ENCODE peak calls at places on chromosomes 12 and 14, in five cellular contexts. One of them, this sample, is unnamed. For H3K36me3, the result is how much of the 10 kb centered on the place peaks cover.

GRCh38 chr12:1197264-1198018 is 206.4 kb downstream of the ERC1 start:
- DNase-seq in brain microvascular endothelial cell: peak
- DNase-seq in fibroblast of lung: no peak
- DNase-seq in left ventricle myocardium inferior: no peak
- DNase-seq in ovary: no peak
- DNase-seq in this sample: no peak

GRCh38 chr12:112239020-112239419 is 113.7 kb downstream of the TRAFD1 start:
- DNase-seq in brain microvascular endothelial cell: no peak
- DNase-seq in fibroblast of lung: no peak
- DNase-seq in left ventricle myocardium inferior: no peak
- DNase-seq in ovary: no peak
- DNase-seq in this sample: no peak

GRCh38 chr12:58066296-58066695 is 124.9 kb downstream of the ATP23 start:
- DNase-seq in brain microvascular endothelial cell: no peak
- DNase-seq in fibroblast of lung: no peak
- DNase-seq in left ventricle myocardium inferior: no peak
- DNase-seq in ovary: no peak
- DNase-seq in this sample: no peak

GRCh38 chr14:99120147-99121026 is 151.6 kb downstream of the BCL11B start:
- DNase-seq in brain microvascular endothelial cell: no peak
- DNase-seq in fibroblast of lung: no peak
- DNase-seq in left ventricle myocardium inferior: no peak
- DNase-seq in ovary: no peak
- DNase-seq in this sample: no peak

GRCh38 chr12:71299541-71300376 is 139.8 kb upstream of the LGR5 start:
- DNase-seq in brain microvascular endothelial cell: no peak
- DNase-seq in fibroblast of lung: no peak
- DNase-seq in left ventricle myocardium inferior: no peak
- DNase-seq in ovary: no peak
- DNase-seq in this sample: no peak

GRCh38 chr12:70459786-70460185 is 93.7 kb downstream of the KCNMB4 start:
- DNase-seq in brain microvascular endothelial cell: no peak
- DNase-seq in fibroblast of lung: no peak
- DNase-seq in left ventricle myocardium inferior: no peak
- DNase-seq in ovary: no peak
- DNase-seq in this sample: no peak

GRCh38 chr12:91239497-91239896 is 56.9 kb upstream of the DCN start:
- DNase-seq in brain microvascular endothelial cell: no peak
- DNase-seq in fibroblast of lung: peak
- DNase-seq in left ventricle myocardium inferior: no peak
- DNase-seq in ovary: no peak
- DNase-seq in this sample: no peak

GRCh38 chr12:98808243-98808895 is 163.3 kb downstream of the APAF1 start:
- DNase-seq in brain microvascular endothelial cell: no peak
- DNase-seq in fibroblast of lung: no peak
- DNase-seq in left ventricle myocardium inferior: no peak
- DNase-seq in ovary: no peak
- DNase-seq in this sample: no peak

GRCh38 chr12:32036477-32037263 is 70.0 kb upstream of the BICD1 start:
- DNase-seq in brain microvascular endothelial cell: no peak
- DNase-seq in fibroblast of lung: no peak
- DNase-seq in left ventricle myocardium inferior: no peak
- DNase-seq in ovary: no peak
- DNase-seq in this sample: no peak

GRCh38 chr12:5217936-5218335 is 174.3 kb downstream of the KCNA5 start:
- DNase-seq in brain microvascular endothelial cell: no peak
- DNase-seq in fibroblast of lung: no peak
- DNase-seq in left ventricle myocardium inferior: no peak
- DNase-seq in ovary: no peak
- DNase-seq in this sample: no peak

GRCh38 chr12:93167841-93168492 is 209.8 kb upstream of the NUDT4 start:
- DNase-seq in brain microvascular endothelial cell: no peak
- DNase-seq in fibroblast of lung: no peak
- DNase-seq in left ventricle myocardium inferior: no peak
- DNase-seq in ovary: no peak
- DNase-seq in this sample: no peak

GRCh38 chr14:49971156-49972141 is 78.6 kb downstream of the ARF6 start:
- DNase-seq in brain microvascular endothelial cell: no peak
- DNase-seq in fibroblast of lung: peak
- DNase-seq in left ventricle myocardium inferior: no peak
- DNase-seq in ovary: no peak
- DNase-seq in this sample: no peak

GRCh38 chr14:26026384-26026783 is 571.4 kb downstream of the NOVA1 start:
- DNase-seq in brain microvascular endothelial cell: no peak
- DNase-seq in fibroblast of lung: no peak
- DNase-seq in left ventricle myocardium inferior: no peak
- DNase-seq in ovary: no peak
- DNase-seq in this sample: no peak

GRCh38 chr12:131845121-131845520 is 16.9 kb downstream of the MMP17 start:
- DNase-seq in brain microvascular endothelial cell: no peak
- DNase-seq in fibroblast of lung: no peak
- DNase-seq in left ventricle myocardium inferior: no peak
- DNase-seq in ovary: no peak
- DNase-seq in this sample: no peak

GRCh38 chr12:56804169-56804568 is 41.0 kb downstream of the HSD17B6 start:
- DNase-seq in brain microvascular endothelial cell: no peak
- DNase-seq in fibroblast of lung: no peak
- DNase-seq in left ventricle myocardium inferior: no peak
- DNase-seq in ovary: no peak
- DNase-seq in this sample: no peak

GRCh38 chr12:6620885-6621274 is 13.7 kb upstream of the CHD4 start:
- DNase-seq in brain microvascular endothelial cell: no peak
- DNase-seq in fibroblast of lung: no peak
- DNase-seq in left ventricle myocardium inferior: no peak
- DNase-seq in ovary: no peak
- DNase-seq in this sample: no peak

GRCh38 chr14:96502621-96503251 is 554 bp downstream of the PAPOLA start:
- DNase-seq in brain microvascular endothelial cell: peak
- DNase-seq in fibroblast of lung: peak
- DNase-seq in left ventricle myocardium inferior: peak
- DNase-seq in ovary: no peak
- DNase-seq in this sample: no peak

GRCh38 chr14:70392676-70393075 is 24.2 kb downstream of the SYNJ2BP start:
- DNase-seq in brain microvascular endothelial cell: no peak
- DNase-seq in fibroblast of lung: peak
- DNase-seq in left ventricle myocardium inferior: no peak
- DNase-seq in ovary: no peak
- DNase-seq in this sample: no peak

GRCh38 chr12:128784030-128784770 is 39.6 kb downstream of the SLC15A4 start:
- DNase-seq in brain microvascular endothelial cell: peak
- DNase-seq in fibroblast of lung: no peak
- DNase-seq in left ventricle myocardium inferior: no peak
- DNase-seq in ovary: no peak
- DNase-seq in this sample: no peak

GRCh38 chr14:79179985-79180384 is 1009.8 kb downstream of the NRXN3 start:
- DNase-seq in brain microvascular endothelial cell: no peak
- DNase-seq in fibroblast of lung: no peak
- DNase-seq in left ventricle myocardium inferior: no peak
- DNase-seq in ovary: no peak
- DNase-seq in this sample: no peak

GRCh38 chr12:102427542-102427923 is 52.8 kb downstream of the IGF1 start:
- DNase-seq in brain microvascular endothelial cell: no peak
- DNase-seq in fibroblast of lung: no peak
- DNase-seq in left ventricle myocardium inferior: peak
- DNase-seq in ovary: peak
- DNase-seq in this sample: no peak

GRCh38 chr12:112153181-112153899 is 28.0 kb downstream of the TRAFD1 start:
- DNase-seq in brain microvascular endothelial cell: no peak
- DNase-seq in fibroblast of lung: no peak
- DNase-seq in left ventricle myocardium inferior: no peak
- DNase-seq in ovary: no peak
- DNase-seq in this sample: no peak

GRCh38 chr14:75702107-75702506 is 41.1 kb downstream of the TTLL5 start:
- DNase-seq in brain microvascular endothelial cell: no peak
- DNase-seq in fibroblast of lung: no peak
- DNase-seq in left ventricle myocardium inferior: no peak
- DNase-seq in ovary: no peak
- DNase-seq in this sample: no peak

GRCh38 chr12:101935769-101936741 is 58.7 kb downstream of the DRAM1 start:
- DNase-seq in brain microvascular endothelial cell: peak
- DNase-seq in fibroblast of lung: peak
- DNase-seq in left ventricle myocardium inferior: peak
- DNase-seq in ovary: peak
- DNase-seq in this sample: no peak

GRCh38 chr12:2553388-2554126 is 241.2 kb upstream of the FKBP4 start:
- DNase-seq in brain microvascular endothelial cell: no peak
- DNase-seq in fibroblast of lung: no peak
- DNase-seq in left ventricle myocardium inferior: no peak
- DNase-seq in ovary: no peak
- DNase-seq in this sample: no peak

GRCh38 chr12:27822076-27822712 is 42.2 kb upstream of the MANSC4 start:
- DNase-seq in brain microvascular endothelial cell: peak
- DNase-seq in fibroblast of lung: peak
- DNase-seq in left ventricle myocardium inferior: no peak
- DNase-seq in ovary: no peak
- DNase-seq in this sample: no peak

GRCh38 chr12:51630256-51630880 is 39.3 kb downstream of the SCN8A start:
- DNase-seq in brain microvascular endothelial cell: no peak
- DNase-seq in fibroblast of lung: no peak
- DNase-seq in left ventricle myocardium inferior: no peak
- DNase-seq in ovary: no peak
- DNase-seq in this sample: no peak

GRCh38 chr14:52272375-52272774 is 4.9 kb downstream of the PTGDR start:
- DNase-seq in brain microvascular endothelial cell: peak
- DNase-seq in fibroblast of lung: peak
- DNase-seq in left ventricle myocardium inferior: no peak
- DNase-seq in ovary: no peak
- DNase-seq in this sample: no peak

GRCh38 chr12:76152161-76152807 is 67.8 kb upstream of the NAP1L1 start:
- DNase-seq in brain microvascular endothelial cell: no peak
- DNase-seq in fibroblast of lung: no peak
- DNase-seq in left ventricle myocardium inferior: no peak
- DNase-seq in ovary: no peak
- DNase-seq in this sample: no peak

GRCh38 chr12:67797316-67797741 is 148.8 kb downstream of the DYRK2 start:
- DNase-seq in brain microvascular endothelial cell: peak
- DNase-seq in fibroblast of lung: peak
- DNase-seq in left ventricle myocardium inferior: no peak
- DNase-seq in ovary: no peak
- DNase-seq in this sample: peak

GRCh38 chr12:115160290-115161108 is 476.5 kb upstream of the TBX3 start:
- DNase-seq in brain microvascular endothelial cell: no peak
- DNase-seq in fibroblast of lung: no peak
- DNase-seq in left ventricle myocardium inferior: no peak
- DNase-seq in ovary: no peak
- DNase-seq in this sample: no peak

GRCh38 chr12:108789546-108789945 is 58.2 kb upstream of the CORO1C start:
- DNase-seq in brain microvascular endothelial cell: no peak
- DNase-seq in fibroblast of lung: no peak
- DNase-seq in left ventricle myocardium inferior: peak
- DNase-seq in ovary: no peak
- DNase-seq in this sample: no peak

GRCh38 chr14:104972301-104973211 is 5.6 kb downstream of the AHNAK2 start:
- DNase-seq in brain microvascular endothelial cell: no peak
- DNase-seq in fibroblast of lung: peak
- DNase-seq in left ventricle myocardium inferior: peak
- DNase-seq in ovary: peak
- DNase-seq in this sample: no peak
- TF ChIP-seq CTCF in brain microvascular endothelial cell: no peak
- TF ChIP-seq CTCF in fibroblast of lung: no peak
- TF ChIP-seq CTCF in left ventricle myocardium inferior: no peak
- TF ChIP-seq CTCF in ovary: no peak
- TF ChIP-seq CTCF in this sample: no peak

DNA sequence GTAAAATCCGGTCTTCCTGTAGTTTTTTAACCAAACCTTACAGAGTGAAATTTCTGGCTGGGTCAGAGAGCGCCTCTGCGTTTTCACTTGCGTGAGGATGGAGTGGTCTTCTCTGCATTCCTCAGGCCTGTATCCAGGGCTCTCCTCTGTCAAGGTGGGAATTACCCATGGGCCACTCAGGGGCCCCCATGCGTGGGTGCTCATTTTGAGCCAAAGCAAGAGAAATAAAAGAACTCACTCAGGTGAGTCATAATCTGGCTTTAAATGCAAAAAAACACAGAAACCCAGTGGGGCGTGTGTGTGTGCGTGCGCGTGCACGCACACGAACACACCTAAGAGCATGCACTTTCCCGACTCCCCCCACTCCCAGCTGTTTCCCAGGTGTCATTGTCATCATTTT is 104.0 kb upstream of the PWP1 start:
- DNase-seq in brain microvascular endothelial cell: no peak
- DNase-seq in fibroblast of lung: no peak
- DNase-seq in left ventricle myocardium inferior: no peak
- DNase-seq in ovary: no peak
- DNase-seq in this sample: no peak
- H3K4me3 ChIP-seq in brain microvascular endothelial cell: peak
- H3K4me3 ChIP-seq in fibroblast of lung: no peak
- H3K4me3 ChIP-seq in left ventricle myocardium inferior: peak
- H3K4me3 ChIP-seq in ovary: no peak
- H3K4me3 ChIP-seq in this sample: no peak

GRCh38 chr12:104292872-104293794 is 10.4 kb upstream of the EID3 start:
- DNase-seq in brain microvascular endothelial cell: no peak
- DNase-seq in fibroblast of lung: no peak
- DNase-seq in left ventricle myocardium inferior: no peak
- DNase-seq in ovary: no peak
- DNase-seq in this sample: no peak
- H3K36me3 ChIP-seq in brain microvascular endothelial cell: half or more
- H3K36me3 ChIP-seq in fibroblast of lung: under half
- H3K36me3 ChIP-seq in left ventricle myocardium inferior: under half
- H3K36me3 ChIP-seq in ovary: under half
- H3K36me3 ChIP-seq in this sample: under half

DNA sequence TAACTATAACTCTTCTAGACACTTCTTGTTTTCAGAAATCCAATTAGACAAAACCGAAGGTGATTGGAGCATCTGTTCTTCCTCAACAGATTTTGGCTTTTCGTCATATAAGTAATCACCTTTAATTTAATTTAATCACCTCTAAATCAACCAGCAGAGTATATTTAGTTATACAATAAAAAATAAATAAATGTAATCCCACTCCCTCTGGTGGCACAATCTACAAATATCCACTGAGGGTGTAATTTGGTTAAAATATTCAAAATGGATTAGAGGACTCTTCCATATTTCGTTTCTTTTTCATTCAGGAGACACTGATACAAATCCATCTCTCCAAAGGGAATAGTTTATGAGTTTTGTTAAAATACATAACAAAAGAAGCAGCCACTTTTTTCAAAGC is 18.3 kb upstream of the SLC35F4 start:
- DNase-seq in brain microvascular endothelial cell: no peak
- DNase-seq in fibroblast of lung: no peak
- DNase-seq in left ventricle myocardium inferior: no peak
- DNase-seq in ovary: no peak
- DNase-seq in this sample: no peak
- TF ChIP-seq CTCF in brain microvascular endothelial cell: peak
- TF ChIP-seq CTCF in fibroblast of lung: no peak
- TF ChIP-seq CTCF in left ventricle myocardium inferior: peak
- TF ChIP-seq CTCF in ovary: no peak
- TF ChIP-seq CTCF in this sample: no peak

This sample was measured in thoracic aorta.